ENCODE peak calls at places on chromosomes 4 and X, in six cellular contexts. One of them, this sample, is unnamed.

GRCh38 chr4:142203505-142203904 is 567.1 kb downstream of the IL15 start:
- DNase-seq in GM20000: no peak
- DNase-seq in GM12865: no peak
- DNase-seq in HFFc6: no peak
- DNase-seq in tibial nerve: no peak
- DNase-seq in lower leg skin: no peak
- DNase-seq in this sample: no peak

GRCh38 chr4:75596061-75596460 is 34.3 kb downstream of the CDKL2 start:
- DNase-seq in GM20000: no peak
- DNase-seq in lower leg skin: no peak
- DNase-seq in tibial nerve: no peak
- DNase-seq in HFFc6: no peak
- DNase-seq in GM12865: no peak
- DNase-seq in this sample: no peak

GRCh38 chrX:1466971-1467561 is 14.4 kb upstream of the ASMTL start:
- DNase-seq in GM20000: peak
- DNase-seq in GM12865: peak
- DNase-seq in HFFc6: no peak
- DNase-seq in tibial nerve: no peak
- DNase-seq in lower leg skin: peak
- DNase-seq in this sample: peak

GRCh38 chr4:76199664-76200211 is 13.9 kb downstream of the SCARB2 start:
- DNase-seq in tibial nerve: no peak
- DNase-seq in lower leg skin: no peak
- DNase-seq in HFFc6: no peak
- DNase-seq in GM20000: peak
- DNase-seq in GM12865: peak
- DNase-seq in this sample: peak

GRCh38 chr4:159206427-159206871 is 103.6 kb downstream of the RAPGEF2 start:
- DNase-seq in HFFc6: peak
- DNase-seq in GM20000: peak
- DNase-seq in GM12865: peak
- DNase-seq in tibial nerve: no peak
- DNase-seq in lower leg skin: no peak
- DNase-seq in this sample: peak

GRCh38 chrX:39900788-39901170 is 197.0 kb downstream of the BCOR start:
- DNase-seq in GM20000: no peak
- DNase-seq in tibial nerve: no peak
- DNase-seq in HFFc6: no peak
- DNase-seq in GM12865: no peak
- DNase-seq in lower leg skin: no peak
- DNase-seq in this sample: no peak

GRCh38 chr4:47485047-47485692 is at the start of gene ATP10D:
- DNase-seq in GM20000: peak
- DNase-seq in HFFc6: peak
- DNase-seq in GM12865: peak
- DNase-seq in lower leg skin: peak
- DNase-seq in tibial nerve: peak
- DNase-seq in this sample: peak

GRCh38 chrX:13189380-13189779 is 130.5 kb downstream of the ATXN3L start:
- DNase-seq in HFFc6: no peak
- DNase-seq in GM20000: no peak
- DNase-seq in GM12865: no peak
- DNase-seq in tibial nerve: no peak
- DNase-seq in lower leg skin: no peak
- DNase-seq in this sample: no peak

GRCh38 chrX:19599253-19599652 is 83.9 kb upstream of the MAP3K15 start:
- DNase-seq in lower leg skin: no peak
- DNase-seq in HFFc6: no peak
- DNase-seq in GM12865: no peak
- DNase-seq in tibial nerve: no peak
- DNase-seq in GM20000: no peak
- DNase-seq in this sample: no peak

GRCh38 chrX:78517124-78517523 is 142.0 kb downstream of the RTL3 start:
- DNase-seq in GM20000: peak
- DNase-seq in tibial nerve: no peak
- DNase-seq in GM12865: peak
- DNase-seq in lower leg skin: no peak
- DNase-seq in HFFc6: no peak
- DNase-seq in this sample: peak

GRCh38 chr4:115866364-115866896 is 753.0 kb upstream of the NDST4 start:
- DNase-seq in lower leg skin: no peak
- DNase-seq in tibial nerve: no peak
- DNase-seq in GM12865: no peak
- DNase-seq in GM20000: no peak
- DNase-seq in HFFc6: no peak
- DNase-seq in this sample: no peak

GRCh38 chr4:37665347-37666009 is 20.7 kb downstream of the RELL1 start:
- DNase-seq in HFFc6: no peak
- DNase-seq in GM12865: no peak
- DNase-seq in lower leg skin: no peak
- DNase-seq in GM20000: no peak
- DNase-seq in tibial nerve: no peak
- DNase-seq in this sample: no peak

GRCh38 chrX:93791304-93791703 is 117.3 kb downstream of the FAM133A start:
- DNase-seq in GM20000: no peak
- DNase-seq in HFFc6: no peak
- DNase-seq in tibial nerve: no peak
- DNase-seq in lower leg skin: no peak
- DNase-seq in GM12865: no peak
- DNase-seq in this sample: no peak

GRCh38 chrX:7934026-7934425 is 6.8 kb upstream of the PNPLA4 start:
- DNase-seq in lower leg skin: no peak
- DNase-seq in GM20000: no peak
- DNase-seq in GM12865: no peak
- DNase-seq in HFFc6: no peak
- DNase-seq in tibial nerve: no peak
- DNase-seq in this sample: no peak

GRCh38 chrX:97126020-97126419 is 242.3 kb downstream of the RPA4 start:
- DNase-seq in GM12865: no peak
- DNase-seq in HFFc6: peak
- DNase-seq in GM20000: no peak
- DNase-seq in tibial nerve: no peak
- DNase-seq in lower leg skin: no peak
- DNase-seq in this sample: no peak

GRCh38 chrX:19678941-19679340 is 163.6 kb upstream of the MAP3K15 start:
- DNase-seq in tibial nerve: no peak
- DNase-seq in GM20000: no peak
- DNase-seq in GM12865: peak
- DNase-seq in HFFc6: no peak
- DNase-seq in lower leg skin: no peak
- DNase-seq in this sample: no peak

GRCh38 chr4:159051245-159052071 is 51.4 kb upstream of the RAPGEF2 start:
- DNase-seq in tibial nerve: no peak
- DNase-seq in HFFc6: no peak
- DNase-seq in lower leg skin: no peak
- DNase-seq in GM12865: peak
- DNase-seq in GM20000: peak
- DNase-seq in this sample: peak

GRCh38 chrX:122119361-122119760 is 1064.7 kb upstream of the GRIA3 start:
- DNase-seq in tibial nerve: no peak
- DNase-seq in GM20000: no peak
- DNase-seq in HFFc6: no peak
- DNase-seq in GM12865: no peak
- DNase-seq in lower leg skin: no peak
- DNase-seq in this sample: no peak

GRCh38 chr4:62484357-62484756 is 1284.2 kb downstream of the ADGRL3 start:
- DNase-seq in GM12865: no peak
- DNase-seq in HFFc6: no peak
- DNase-seq in tibial nerve: no peak
- DNase-seq in lower leg skin: no peak
- DNase-seq in GM20000: no peak
- DNase-seq in this sample: no peak

GRCh38 chrX:103536071-103536470 is 16.8 kb upstream of the RAB40A start:
- DNase-seq in tibial nerve: no peak
- DNase-seq in lower leg skin: no peak
- DNase-seq in HFFc6: no peak
- DNase-seq in GM20000: no peak
- DNase-seq in GM12865: no peak
- DNase-seq in this sample: no peak
- TF ChIP-seq CTCF in tibial nerve: no peak
- TF ChIP-seq CTCF in lower leg skin: no peak
- TF ChIP-seq CTCF in HFFc6: no peak
- TF ChIP-seq CTCF in GM20000: no peak
- TF ChIP-seq CTCF in GM12865: no peak
- TF ChIP-seq CTCF in this sample: no peak

GRCh38 chr4:139522457-139522856 is 33.6 kb downstream of the SETD7 start:
- DNase-seq in GM12865: peak
- DNase-seq in lower leg skin: no peak
- DNase-seq in tibial nerve: no peak
- DNase-seq in HFFc6: no peak
- DNase-seq in GM20000: no peak
- DNase-seq in this sample: no peak
- TF ChIP-seq CTCF in GM12865: no peak
- TF ChIP-seq CTCF in lower leg skin: no peak
- TF ChIP-seq CTCF in tibial nerve: no peak
- TF ChIP-seq CTCF in HFFc6: no peak
- TF ChIP-seq CTCF in GM20000: no peak
- TF ChIP-seq CTCF in this sample: no peak

GRCh38 chrX:55524487-55524886 is 34.8 kb upstream of the USP51 start:
- DNase-seq in GM12865: no peak
- DNase-seq in HFFc6: no peak
- DNase-seq in lower leg skin: no peak
- DNase-seq in tibial nerve: no peak
- DNase-seq in GM20000: no peak
- DNase-seq in this sample: no peak
- TF ChIP-seq CTCF in GM12865: no peak
- TF ChIP-seq CTCF in HFFc6: no peak
- TF ChIP-seq CTCF in lower leg skin: no peak
- TF ChIP-seq CTCF in tibial nerve: no peak
- TF ChIP-seq CTCF in GM20000: no peak
- TF ChIP-seq CTCF in this sample: no peak

GRCh38 chr4:183362916-183363542 is 40.8 kb upstream of the CLDN24 start:
- DNase-seq in lower leg skin: no peak
- DNase-seq in GM12865: no peak
- DNase-seq in HFFc6: no peak
- DNase-seq in tibial nerve: no peak
- DNase-seq in GM20000: no peak
- DNase-seq in this sample: no peak
- TF ChIP-seq CTCF in lower leg skin: no peak
- TF ChIP-seq CTCF in GM12865: no peak
- TF ChIP-seq CTCF in HFFc6: peak
- TF ChIP-seq CTCF in tibial nerve: no peak
- TF ChIP-seq CTCF in GM20000: no peak
- TF ChIP-seq CTCF in this sample: no peak